ENCODE peak calls at places on chromosomes 12 and 14, in five cellular contexts. One of them, this sample, is unnamed.

GRCh38 chr14:60622920-60623263 is 26.4 kb downstream of the SIX1 start:
- DNase-seq in lung: no peak
- DNase-seq in lower leg skin: no peak
- DNase-seq in mammary epithelial cell: no peak
- DNase-seq in GM13976: no peak
- DNase-seq in this sample: peak; percentile 0

GRCh38 chr12:80861636-80862378 is 75.9 kb downstream of the LIN7A start:
- DNase-seq in lung: no peak
- DNase-seq in lower leg skin: no peak
- DNase-seq in mammary epithelial cell: no peak
- DNase-seq in GM13976: no peak
- DNase-seq in this sample: peak; percentile 38

GRCh38 chr12:66693901-66694513 is 15.1 kb upstream of the GRIP1 start:
- DNase-seq in lung: no peak
- DNase-seq in lower leg skin: no peak
- DNase-seq in mammary epithelial cell: peak; percentile 49
- DNase-seq in GM13976: peak; percentile 32
- DNase-seq in this sample: peak; percentile 75

GRCh38 chr12:123106640-123107359 is 44.1 kb downstream of the PITPNM2 start:
- DNase-seq in lung: peak; percentile 42
- DNase-seq in lower leg skin: no peak
- DNase-seq in mammary epithelial cell: no peak
- DNase-seq in GM13976: peak; percentile 75
- DNase-seq in this sample: peak; percentile 30

GRCh38 chr12:62604856-62605255 is 138.2 kb downstream of the MON2 start:
- DNase-seq in lung: no peak
- DNase-seq in lower leg skin: no peak
- DNase-seq in mammary epithelial cell: peak; percentile 9
- DNase-seq in GM13976: no peak
- DNase-seq in this sample: peak; percentile 19

GRCh38 chr14:24463806-24464785 is 21.5 kb upstream of the SDR39U1 start:
- DNase-seq in lung: no peak
- DNase-seq in lower leg skin: no peak
- DNase-seq in mammary epithelial cell: no peak
- DNase-seq in GM13976: no peak
- DNase-seq in this sample: no peak

GRCh38 chr12:28591831-28592230 is 401.6 kb downstream of the CCDC91 start:
- DNase-seq in lung: no peak
- DNase-seq in lower leg skin: no peak
- DNase-seq in mammary epithelial cell: no peak
- DNase-seq in GM13976: no peak
- DNase-seq in this sample: no peak

GRCh38 chr12:94601972-94602517 is 48.3 kb downstream of the TMCC3 start:
- DNase-seq in lung: no peak
- DNase-seq in lower leg skin: no peak
- DNase-seq in mammary epithelial cell: no peak
- DNase-seq in GM13976: no peak
- DNase-seq in this sample: no peak

GRCh38 chr14:20782280-20782890 is 1.3 kb downstream of the RNASE6 start:
- DNase-seq in lung: no peak
- DNase-seq in lower leg skin: no peak
- DNase-seq in mammary epithelial cell: no peak
- DNase-seq in GM13976: no peak
- DNase-seq in this sample: no peak

GRCh38 chr12:18054925-18055324 is 35.1 kb downstream of the RERGL start:
- DNase-seq in lung: no peak
- DNase-seq in lower leg skin: no peak
- DNase-seq in mammary epithelial cell: no peak
- DNase-seq in GM13976: no peak
- DNase-seq in this sample: no peak

GRCh38 chr12:124484526-124484953 is 82.9 kb downstream of the NCOR2 start:
- DNase-seq in lung: no peak
- DNase-seq in lower leg skin: no peak
- DNase-seq in mammary epithelial cell: no peak
- DNase-seq in GM13976: peak; percentile 73
- DNase-seq in this sample: no peak

GRCh38 chr14:80618751-80619329 is 322.7 kb downstream of the CEP128 start:
- DNase-seq in lung: no peak
- DNase-seq in lower leg skin: no peak
- DNase-seq in mammary epithelial cell: no peak
- DNase-seq in GM13976: no peak
- DNase-seq in this sample: no peak

GRCh38 chr14:23513466-23514008 is 38.0 kb downstream of the ZFHX2 start:
- DNase-seq in lung: no peak
- DNase-seq in lower leg skin: no peak
- DNase-seq in mammary epithelial cell: no peak
- DNase-seq in GM13976: no peak
- DNase-seq in this sample: no peak

GRCh38 chr12:58529897-58530296 is 390.4 kb downstream of the LRIG3 start:
- DNase-seq in lung: no peak
- DNase-seq in lower leg skin: no peak
- DNase-seq in mammary epithelial cell: peak; percentile 84
- DNase-seq in GM13976: no peak
- DNase-seq in this sample: peak; percentile 68

GRCh38 chr12:108820700-108821406 is 36.5 kb downstream of the SSH1 start:
- DNase-seq in lung: no peak
- DNase-seq in lower leg skin: no peak
- DNase-seq in mammary epithelial cell: no peak
- DNase-seq in GM13976: no peak
- DNase-seq in this sample: no peak

GRCh38 chr14:69631509-69631908 is 20.1 kb downstream of the SUSD6 start:
- DNase-seq in lung: no peak
- DNase-seq in lower leg skin: no peak
- DNase-seq in mammary epithelial cell: no peak
- DNase-seq in GM13976: no peak
- DNase-seq in this sample: no peak

GRCh38 chr12:9163392-9163791 is 44.8 kb downstream of the PZP start:
- DNase-seq in lung: no peak
- DNase-seq in lower leg skin: no peak
- DNase-seq in mammary epithelial cell: peak; percentile 69
- DNase-seq in GM13976: no peak
- DNase-seq in this sample: no peak

GRCh38 chr12:95169368-95169767 is 47.9 kb downstream of the FGD6 start:
- DNase-seq in lung: no peak
- DNase-seq in lower leg skin: no peak
- DNase-seq in mammary epithelial cell: peak; percentile 77
- DNase-seq in GM13976: no peak
- DNase-seq in this sample: peak; percentile 60

GRCh38 chr12:25423355-25423754 is 129.7 kb downstream of the LMNTD1 start:
- DNase-seq in lung: no peak
- DNase-seq in lower leg skin: no peak
- DNase-seq in mammary epithelial cell: no peak
- DNase-seq in GM13976: no peak
- DNase-seq in this sample: no peak

GRCh38 chr14:104933721-104934379 is 9.2 kb downstream of the PLD4 start:
- DNase-seq in lung: no peak
- DNase-seq in lower leg skin: peak; percentile 85
- DNase-seq in mammary epithelial cell: no peak
- DNase-seq in GM13976: peak; percentile 21
- DNase-seq in this sample: no peak

DNA sequence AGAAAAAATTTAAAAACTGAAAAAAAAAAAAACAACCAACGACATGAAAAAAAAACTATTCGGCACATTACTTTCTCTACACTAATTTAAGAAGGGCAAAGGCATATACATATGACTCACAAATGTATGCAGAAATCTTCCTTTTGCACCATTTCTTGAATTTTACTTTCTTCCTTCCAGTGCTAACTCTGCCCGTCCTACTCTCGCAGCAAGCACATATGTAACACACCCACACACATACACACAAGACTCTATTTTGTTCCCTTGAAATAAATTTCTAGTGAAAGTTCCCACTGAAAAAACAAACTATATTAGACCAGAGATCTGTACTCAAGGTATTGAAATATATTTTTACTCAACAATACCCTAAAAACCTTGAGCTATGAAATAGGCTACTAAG is 14.6 kb downstream of the BTG1 start:
- DNase-seq in lung: no peak
- DNase-seq in lower leg skin: no peak
- DNase-seq in mammary epithelial cell: no peak
- DNase-seq in GM13976: no peak
- DNase-seq in this sample: no peak
- TF ChIP-seq CTCF in lung: no peak
- TF ChIP-seq CTCF in lower leg skin: no peak
- TF ChIP-seq CTCF in mammary epithelial cell: no peak
- TF ChIP-seq CTCF in GM13976: no peak
- TF ChIP-seq CTCF in this sample: no peak

GRCh38 chr14:74611672-74612345 is at the start of gene LTBP2:
- DNase-seq in lung: no peak
- DNase-seq in lower leg skin: peak; percentile 88
- DNase-seq in mammary epithelial cell: peak; percentile 40
- DNase-seq in GM13976: no peak
- DNase-seq in this sample: peak; percentile 29

GRCh38 chr14:74610866-74611671 is 968 bp downstream of the LTBP2 start:
- DNase-seq in lung: no peak
- DNase-seq in lower leg skin: no peak
- DNase-seq in mammary epithelial cell: peak; percentile 42
- DNase-seq in GM13976: no peak
- DNase-seq in this sample: no peak

GRCh38 chr14:74614508-74615495 is 2.8 kb upstream of the LTBP2 start:
- DNase-seq in lung: no peak
- DNase-seq in lower leg skin: no peak
- DNase-seq in mammary epithelial cell: peak; percentile 66
- DNase-seq in GM13976: peak; percentile 62
- DNase-seq in this sample: peak; percentile 29

GRCh38 chr14:74612346-74613021 is 447 bp upstream of the LTBP2 start:
- DNase-seq in lung: peak; percentile 69
- DNase-seq in lower leg skin: peak; percentile 92
- DNase-seq in mammary epithelial cell: peak; percentile 68
- DNase-seq in GM13976: peak; percentile 90
- DNase-seq in this sample: peak; percentile 72

DNA sequence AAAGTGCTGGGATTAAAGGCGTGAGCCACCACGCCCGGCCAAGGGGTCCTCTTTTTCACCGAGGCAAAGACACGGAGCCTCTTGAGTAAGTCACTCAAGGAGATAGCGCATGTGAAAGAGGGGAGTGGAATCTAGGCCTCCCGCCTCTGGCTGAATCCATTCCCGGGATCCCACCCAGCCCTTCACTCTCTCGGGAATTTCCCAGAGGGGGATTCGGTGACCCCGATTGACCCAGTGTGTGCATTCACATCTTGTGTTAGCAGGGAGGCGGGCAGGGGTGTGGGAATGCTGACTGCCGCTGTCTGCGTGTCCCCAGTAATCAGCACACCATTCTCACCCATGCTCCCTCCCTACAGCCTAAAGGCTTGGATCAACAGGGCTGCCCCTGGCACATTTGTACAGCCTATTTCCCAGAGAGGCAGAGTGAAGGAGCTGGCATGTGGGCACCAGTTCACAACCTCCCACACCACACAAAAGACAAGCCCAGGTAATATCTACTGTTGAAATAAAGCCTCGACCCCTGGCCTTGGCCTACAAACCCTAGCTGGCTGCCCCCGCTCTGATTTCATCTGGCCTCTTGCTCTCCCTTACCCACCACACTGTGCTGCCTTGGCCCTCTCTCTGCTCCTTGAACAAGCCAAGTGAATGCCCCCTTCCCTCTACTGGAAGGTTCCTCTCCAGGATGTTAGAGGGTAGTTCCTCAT is 1.3 kb upstream of the LTBP2 start:
- DNase-seq in lung: no peak
- DNase-seq in lower leg skin: no peak
- DNase-seq in mammary epithelial cell: no peak
- DNase-seq in GM13976: no peak
- DNase-seq in this sample: no peak
- TF ChIP-seq CTCF in lung: no peak
- TF ChIP-seq CTCF in lower leg skin: no peak
- TF ChIP-seq CTCF in mammary epithelial cell: no peak
- TF ChIP-seq CTCF in GM13976: no peak
- TF ChIP-seq CTCF in this sample: no peak

DNA sequence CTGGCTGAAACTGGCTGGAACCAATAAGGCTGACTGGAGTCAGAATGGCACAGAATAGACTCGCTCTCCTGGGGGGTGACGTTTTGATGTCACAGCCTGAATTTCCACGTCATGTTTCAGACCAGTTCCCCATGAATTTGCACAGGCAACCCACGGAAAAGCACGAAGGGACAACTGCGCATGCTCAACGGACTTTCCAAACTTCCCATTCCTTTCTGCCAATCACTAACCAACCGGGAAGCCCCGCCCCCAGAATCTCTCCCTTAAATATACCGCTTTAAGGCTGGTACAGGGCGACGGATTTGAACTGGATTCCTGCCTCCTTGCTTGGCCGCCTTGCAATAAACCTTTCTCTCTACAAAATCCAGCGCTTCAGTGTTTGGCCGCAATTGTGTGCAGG is 434.7 kb downstream of the APAF1 start:
- DNase-seq in lung: no peak
- DNase-seq in lower leg skin: no peak
- DNase-seq in mammary epithelial cell: no peak
- DNase-seq in GM13976: no peak
- DNase-seq in this sample: no peak
- TF ChIP-seq CTCF in lung: no peak
- TF ChIP-seq CTCF in lower leg skin: no peak
- TF ChIP-seq CTCF in mammary epithelial cell: no peak
- TF ChIP-seq CTCF in GM13976: no peak
- TF ChIP-seq CTCF in this sample: no peak

GRCh38 chr14:36229262-36229661 is 52.7 kb upstream of the PTCSC3 start:
- DNase-seq in lung: no peak
- DNase-seq in lower leg skin: no peak
- DNase-seq in mammary epithelial cell: no peak
- DNase-seq in GM13976: no peak
- DNase-seq in this sample: no peak
- TF ChIP-seq CTCF in lung: no peak
- TF ChIP-seq CTCF in lower leg skin: no peak
- TF ChIP-seq CTCF in mammary epithelial cell: no peak
- TF ChIP-seq CTCF in GM13976: no peak
- TF ChIP-seq CTCF in this sample: no peak

GRCh38 chr14:102925646-102926045 is 3.2 kb downstream of the AMN start:
- DNase-seq in lung: no peak
- DNase-seq in lower leg skin: no peak
- DNase-seq in mammary epithelial cell: no peak
- DNase-seq in GM13976: no peak
- DNase-seq in this sample: no peak

GRCh38 chr14:102923201-102923919 is 897 bp downstream of the AMN start:
- DNase-seq in lung: no peak
- DNase-seq in lower leg skin: no peak
- DNase-seq in mammary epithelial cell: no peak
- DNase-seq in GM13976: no peak
- DNase-seq in this sample: no peak

GRCh38 chr14:102923920-102924486 is 1.5 kb downstream of the AMN start:
- DNase-seq in lung: no peak
- DNase-seq in lower leg skin: no peak
- DNase-seq in mammary epithelial cell: no peak
- DNase-seq in GM13976: no peak
- DNase-seq in this sample: no peak

GRCh38 chr14:102926104-102926503 is 3.6 kb downstream of the AMN start:
- DNase-seq in lung: no peak
- DNase-seq in lower leg skin: no peak
- DNase-seq in mammary epithelial cell: no peak
- DNase-seq in GM13976: no peak
- DNase-seq in this sample: no peak

GRCh38 chr14:102924632-102925588 is 2.4 kb downstream of the AMN start:
- DNase-seq in lung: no peak
- DNase-seq in lower leg skin: no peak
- DNase-seq in mammary epithelial cell: no peak
- DNase-seq in GM13976: no peak
- DNase-seq in this sample: no peak
- TF ChIP-seq CTCF in lung: no peak
- TF ChIP-seq CTCF in lower leg skin: no peak
- TF ChIP-seq CTCF in mammary epithelial cell: no peak
- TF ChIP-seq CTCF in GM13976: no peak
- TF ChIP-seq CTCF in this sample: no peak